ENCODE peak calls at places on chromosome 2, in six cellular contexts. I is sigmoid colon; Z is AG04450; N is NCI-H82; J is stimulated activated naive CD8-positive, alpha-beta T cell treated with anti-CD3 and anti-CD28 coated beads, Interleukin-15, Interleukin-2, amounts not matched to agents 100 U/mL and 50 U/mL, for 24 hours; B is PC-3. H is an unnamed sample.

GRCh38 chr2:182077451-182078142 is 91.9 kb downstream of the PPP1R1C start:
- DNase-seq in B (peak; percentile 95), Z (peak; percentile 85), N (peak; percentile 93), J (peak; percentile 9), I (no peak), H (no peak)

GRCh38 chr2:1891971-1892486 is 147.7 kb upstream of the PXDN start:
- DNase-seq in Z (no peak), B (no peak), J (no peak), N (no peak), I (no peak), H (peak; percentile 72)

GRCh38 chr2:127776122-127776780 is 34.7 kb downstream of the WDR33 start:
- DNase-seq in B (no peak), J (no peak), N (peak; percentile 79), Z (no peak), I (no peak), H (no peak)

GRCh38 chr2:109609352-109610024 is 4.3 kb downstream of the SEPTIN10 start:
- DNase-seq in I (no peak), J (no peak), Z (no peak), N (no peak), B (peak; percentile 50), H (no peak)

GRCh38 chr2:113692698-113693428 is 63.6 kb downstream of the SLC35F5 start:
- DNase-seq in N (no peak), I (no peak), J (peak; percentile 43), B (no peak), Z (no peak), H (no peak)

GRCh38 chr2:106863387-106863786 is 22.6 kb downstream of the ST6GAL2 start:
- DNase-seq in B (peak; percentile 60), Z (no peak), I (no peak), J (no peak), N (peak; percentile 31), H (no peak)

GRCh38 chr2:175805442-175806114 is 196.5 kb downstream of the LNPK start:
- DNase-seq in I (no peak), N (no peak), J (no peak), Z (no peak), B (peak; percentile 36), H (no peak)

GRCh38 chr2:72211777-72212515 is 64.3 kb upstream of the CYP26B1 start:
- DNase-seq in I (no peak), J (no peak), B (no peak), N (no peak), Z (no peak), H (no peak)

GRCh38 chr2:238123991-238124470 is 14.4 kb upstream of the KLHL30 start:
- DNase-seq in J (no peak), Z (no peak), I (no peak), B (no peak), N (no peak), H (peak; percentile 46)

GRCh38 chr2:73998933-73999332 is 14.2 kb downstream of the TET3 start:
- DNase-seq in J (no peak), Z (no peak), I (no peak), B (no peak), N (no peak), H (no peak)

GRCh38 chr2:56519806-56520205 is 336.0 kb downstream of the CCDC85A start:
- DNase-seq in B (peak; percentile 10), N (no peak), Z (no peak), J (no peak), I (no peak), H (no peak)

GRCh38 chr2:217035967-217036366 is 176.1 kb upstream of the TNP1 start:
- DNase-seq in N (no peak), Z (no peak), B (no peak), J (no peak), I (no peak), H (peak; percentile 88)

GRCh38 chr2:240723851-240724250 is 32.2 kb downstream of the AQP12A start:
- DNase-seq in Z (no peak), J (no peak), I (no peak), B (no peak), N (no peak), H (no peak)

GRCh38 chr2:42048318-42049251 is 764 bp downstream of the PKDCC start:
- DNase-seq in Z (no peak), J (no peak), B (no peak), I (peak; percentile 75), N (peak; percentile 44), H (no peak)

GRCh38 chr2:177746358-177746757 is 326.2 kb downstream of the PDE11A start:
- DNase-seq in Z (no peak), J (no peak), B (no peak), N (no peak), I (no peak), H (no peak)

GRCh38 chr2:36404312-36404711 is 48.7 kb downstream of the CRIM1 start:
- DNase-seq in J (no peak), N (peak; percentile 65), Z (no peak), I (no peak), B (peak; percentile 79), H (no peak)

GRCh38 chr2:230267556-230267955 is 42.0 kb downstream of the SP140 start:
- DNase-seq in B (no peak), N (no peak), Z (no peak), J (no peak), I (no peak), H (no peak)

GRCh38 chr2:28377984-28378678 is 14.5 kb upstream of the FOSL2 start:
- DNase-seq in Z (no peak), J (no peak), B (peak; percentile 15), N (no peak), I (no peak), H (no peak)

H was measured in posterior vena cava.